ENCODE peak calls at places on chromosomes 11 and 22, in six cellular contexts. Z is HL-60, D is cardiac muscle cell, A is skeletal muscle cell, X is heart right ventricle, U is fibroblast of mammary gland. S is an unnamed sample.

GRCh38 chr22:27100323-27100722 is 442.9 kb downstream of the MIAT start:
- DNase-seq in X (peak; percentile 32), Z (no peak), A (no peak), U (no peak), D (no peak), S (no peak)

GRCh38 chr22:22720201-22720723 is 75.8 kb downstream of the GGTLC2 start:
- DNase-seq in X (no peak), Z (peak; percentile 62), U (peak; percentile 79), D (peak; percentile 75), A (peak; percentile 23), S (peak; percentile 18)

GRCh38 chr11:17747131-17747955 is 12.8 kb downstream of the KCNC1 start:
- DNase-seq in A (no peak), D (no peak), Z (no peak), X (no peak), U (no peak), S (no peak)

GRCh38 chr11:88482871-88483301 is 145.3 kb upstream of the CTSC start:
- DNase-seq in Z (no peak), D (no peak), X (no peak), A (no peak), U (peak; percentile 47), S (peak; percentile 66)

GRCh38 chr22:47067331-47067890 is 305.0 kb downstream of the TBC1D22A start:
- DNase-seq in U (no peak), D (no peak), A (no peak), X (no peak), Z (no peak), S (no peak)

GRCh38 chr11:28009383-28009782 is 98.6 kb downstream of the KIF18A start:
- DNase-seq in X (no peak), Z (no peak), D (peak; percentile 81), A (peak; percentile 30), U (peak; percentile 83), S (peak; percentile 72)

GRCh38 chr22:18954941-18955571 is 19.0 kb upstream of the PRODH start:
- DNase-seq in D (no peak), U (no peak), X (no peak), A (no peak), Z (no peak), S (no peak)

GRCh38 chr22:47627561-47628253 is 865.3 kb downstream of the TBC1D22A start:
- DNase-seq in Z (no peak), U (no peak), A (no peak), X (no peak), D (no peak), S (no peak)

GRCh38 chr11:67431346-67432249 is 3.3 kb downstream of the RPS6KB2 start:
- DNase-seq in U (no peak), Z (no peak), A (no peak), D (no peak), X (no peak), S (no peak)

GRCh38 chr11:47378011-47378835 is at the start of gene SPI1:
- DNase-seq in A (no peak), D (no peak), Z (no peak), X (peak; percentile 37), U (no peak), S (no peak)

GRCh38 chr11:45960387-45961110 is 38.1 kb downstream of the LARGE2 start:
- DNase-seq in U (peak; percentile 39), Z (peak; percentile 27), X (no peak), D (peak; percentile 8), A (no peak), S (no peak)

GRCh38 chr11:10693509-10694071 is at the start of gene IRAG1:
- DNase-seq in U (peak; percentile 34), A (no peak), D (peak; percentile 82), X (peak; percentile 71), Z (no peak), S (no peak)

GRCh38 chr11:102171101-102171500 is 60.9 kb downstream of the YAP1 start:
- DNase-seq in D (peak; percentile 85), X (no peak), Z (no peak), A (peak; percentile 42), U (peak; percentile 74), S (peak; percentile 43)

GRCh38 chr11:76672431-76673163 is 2.0 kb upstream of the LRRC32 start:
- DNase-seq in A (no peak), X (no peak), D (no peak), U (no peak), Z (no peak), S (no peak)

GRCh38 chr11:130781906-130782305 is 134.4 kb downstream of the SNX19 start:
- DNase-seq in U (peak; percentile 90), X (no peak), A (no peak), Z (no peak), D (no peak), S (peak; percentile 57)

GRCh38 chr11:124277809-124278208 is 21.6 kb downstream of the OR8G5 start:
- DNase-seq in U (no peak), D (no peak), X (no peak), A (no peak), Z (no peak), S (peak; percentile 12)

GRCh38 chr11:86091566-86091965 is 22.7 kb upstream of the PICALM start:
- DNase-seq in U (peak; percentile 69), D (peak; percentile 86), A (no peak), Z (no peak), X (no peak), S (peak; percentile 73)

GRCh38 chr11:32052218-32052617 is 38.7 kb upstream of the RCN1 start:
- DNase-seq in Z (peak; percentile 22), U (peak; percentile 64), A (no peak), D (peak; percentile 76), X (peak; percentile 27), S (peak; percentile 55)

GRCh38 chr11:119113716-119114115 is 6.6 kb downstream of the C2CD2L start:
- DNase-seq in D (no peak), U (no peak), Z (no peak), A (no peak), X (no peak), S (no peak)

GRCh38 chr22:37459211-37459610 is 27.0 kb downstream of the MFNG start:
- DNase-seq in Z (no peak), U (no peak), A (no peak), D (peak; percentile 38), X (no peak), S (peak; percentile 17)

GRCh38 chr11:121553367-121553766 is 100.6 kb upstream of the SORL1-AS1 start:
- DNase-seq in Z (no peak), X (no peak), D (no peak), A (no peak), U (peak; percentile 29), S (peak; percentile 71)

GRCh38 chr11:63491240-63491587 is 247 bp upstream of the PLAAT5 start:
- DNase-seq in U (no peak), Z (no peak), X (no peak), D (no peak), A (no peak), S (no peak)

GRCh38 chr11:63488789-63489188 is 2.2 kb downstream of the PLAAT5 start:
- DNase-seq in Z (no peak), U (no peak), A (no peak), X (no peak), D (peak; percentile 28), S (no peak)

GRCh38 chr11:63491614-63492372 is 826 bp upstream of the PLAAT5 start:
- DNase-seq in D (peak; percentile 96), X (no peak), A (no peak), Z (peak; percentile 52), U (no peak), S (no peak)

GRCh38 chr11:63490551-63491239 is at the start of gene PLAAT5:
- DNase-seq in U (no peak), X (peak; percentile 48), D (peak; percentile 81), A (no peak), Z (no peak), S (no peak)

DNA sequence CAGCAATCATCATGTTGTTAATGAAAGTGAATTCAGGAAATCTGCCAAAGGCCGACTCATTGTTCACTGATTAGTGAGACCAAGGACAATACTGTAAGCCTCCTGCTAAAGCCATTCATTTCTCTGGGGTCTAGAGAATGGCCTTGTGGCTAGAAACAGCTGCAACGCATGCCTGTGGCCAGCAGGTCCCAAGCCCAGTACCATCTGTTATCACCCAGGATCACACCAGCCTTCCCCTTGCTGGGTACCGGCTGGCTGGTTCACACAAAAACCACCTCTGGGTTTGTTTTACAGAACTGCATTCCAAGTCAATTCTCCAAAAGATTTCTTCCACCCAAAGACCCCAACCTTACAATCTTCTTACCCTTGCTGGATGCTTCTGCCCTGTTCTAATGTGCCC is 1.1 kb downstream of the PLAAT5 start:
- DNase-seq in Z (no peak), A (peak; percentile 18), X (no peak), U (peak; percentile 26), D (peak; percentile 78), S (no peak)
- H3K4me3 ChIP-seq in Z (no peak overlapping the region), A (no peak overlapping the region), X (no peak overlapping the region), U (no peak overlapping the region), D (no peak overlapping the region), S (no peak overlapping the region)

GRCh38 chr11:3014943-3015342 is 22.8 kb upstream of the NAP1L4 start:
- DNase-seq in D (no peak), X (no peak), U (no peak), A (no peak), Z (no peak), S (no peak)
- H3K4me3 ChIP-seq in D (no peak overlapping the region), X (no peak overlapping the region), U (no peak overlapping the region), A (no peak overlapping the region), Z (no peak overlapping the region), S (no peak overlapping the region)

DNA sequence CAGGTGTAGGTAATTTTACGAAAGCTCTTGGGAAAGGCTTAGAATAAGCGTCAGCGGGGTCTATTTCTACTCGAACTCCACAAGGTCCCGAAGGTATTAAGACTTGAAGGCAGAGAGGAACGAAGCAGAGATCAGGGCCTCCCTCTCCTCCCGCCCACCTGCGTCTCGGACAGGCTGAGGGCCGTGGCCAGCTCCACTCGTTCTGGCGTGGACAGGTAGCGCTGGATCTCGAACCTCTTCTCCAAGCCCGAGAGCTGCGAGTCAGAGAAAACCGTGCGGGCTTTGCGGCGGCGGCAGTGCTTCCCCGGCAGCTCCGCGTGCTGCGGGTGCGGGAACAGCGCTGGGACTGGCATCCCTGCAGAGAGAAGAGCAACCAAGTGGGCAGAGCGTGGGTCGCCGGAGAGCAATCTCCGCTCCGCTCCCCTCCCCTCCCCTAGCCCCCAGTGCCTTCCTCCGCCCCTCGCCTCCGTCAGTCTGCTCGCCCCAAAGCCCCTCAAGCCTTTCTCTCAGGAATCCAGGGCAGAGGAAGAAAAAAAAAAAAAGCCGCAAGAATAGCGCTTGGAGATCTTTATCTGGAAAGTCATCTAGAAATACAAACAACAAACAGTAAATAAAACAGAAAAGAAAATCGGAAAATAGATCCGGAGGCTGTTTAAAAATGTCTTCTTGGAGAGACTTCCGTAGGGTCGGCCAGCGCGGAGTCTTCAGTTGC is 2.4 kb downstream of the BSX start:
- DNase-seq in A (no peak), Z (no peak), X (no peak), D (no peak), U (no peak), S (no peak)
- H3K4me3 ChIP-seq in A (no peak overlapping the region), Z (no peak overlapping the region), X (no peak overlapping the region), D (no peak overlapping the region), U (no peak overlapping the region), S (no peak overlapping the region)

GRCh38 chr22:45418056-45418769 is 4.7 kb downstream of the RIBC2 start:
- DNase-seq in U (no peak), A (no peak), D (no peak), Z (no peak), X (no peak), S (no peak)

GRCh38 chr22:45413368-45414211 is at the start of the genes RIBC2 and SMC1B:
- DNase-seq in D (peak; percentile 87), A (peak; percentile 21), X (peak; percentile 74), Z (peak; percentile 75), U (peak; percentile 79), S (peak; percentile 71)

GRCh38 chr22:45418770-45419138 is 5.3 kb downstream of the RIBC2 start:
- DNase-seq in Z (no peak), D (no peak), A (no peak), U (no peak), X (no peak), S (no peak)

GRCh38 chr22:45407793-45408192 is 5.6 kb downstream of the SMC1B start:
- DNase-seq in Z (no peak), D (no peak), X (no peak), U (no peak), A (no peak), S (no peak)

GRCh38 chr22:45413013-45413367 is 409 bp downstream of the SMC1B start:
- DNase-seq in U (no peak), X (no peak), Z (no peak), D (no peak), A (no peak), S (no peak)
- H3K4me3 ChIP-seq in U (no peak overlapping the region), X (peak overlapping the region; percentile 40), Z (no peak overlapping the region), D (no peak overlapping the region), A (peak overlapping the region; percentile 61), S (no peak overlapping the region)